ENCODE peak calls at places on chromosomes 16 and 17, in nine cellular contexts. U, S, C, J, F, O, H, N and T are unnamed samples.
A peak's percentile ranks its signal among the peaks of the same experiment; 100 is the strongest.

GRCh38 chr17:66123163-66123562 is 68.8 kb downstream of the CEP112 start:
- DNase-seq in U (peak; percentile 5), S (peak; percentile 7), C (no peak), J (no peak), F (no peak), O (no peak), H (peak; percentile 4), N (no peak), T (no peak)

GRCh38 chr16:89308391-89309333 is 91.2 kb downstream of the ZNF778 start:
- DNase-seq in U (no peak), S (no peak), C (no peak), J (no peak), F (no peak), O (no peak), H (peak; percentile 56), N (no peak), T (no peak)

GRCh38 chr17:17347956-17348871 is 45.0 kb downstream of the NT5M start:
- DNase-seq in U (no peak), S (no peak), C (no peak), J (peak; percentile 30), F (peak; percentile 25), O (no peak), H (no peak), N (no peak), T (no peak)

GRCh38 chr17:8619294-8619693 is 11.2 kb downstream of the MYH10 start:
- DNase-seq in U (no peak), S (no peak), C (no peak), J (no peak), F (no peak), O (no peak), H (no peak), N (no peak), T (no peak)

GRCh38 chr16:13171313-13171712 is 269.9 kb downstream of the SHISA9 start:
- DNase-seq in U (no peak), S (no peak), C (no peak), J (no peak), F (no peak), O (no peak), H (peak; percentile 20), N (peak; percentile 47), T (no peak)

GRCh38 chr17:83151442-83152220 is 72.2 kb downstream of the METRNL start:
- DNase-seq in U (no peak), S (peak; percentile 11), C (no peak), J (no peak), F (peak; percentile 63), O (no peak), H (no peak), N (peak; percentile 75), T (no peak)

GRCh38 chr17:15910791-15911190 is 34.1 kb upstream of the ADORA2B start:
- DNase-seq in U (no peak), S (no peak), C (no peak), J (no peak), F (no peak), O (no peak), H (no peak), N (no peak), T (no peak)

GRCh38 chr17:31140127-31140526 is 45.4 kb downstream of the NF1 start:
- DNase-seq in U (no peak), S (no peak), C (no peak), J (no peak), F (no peak), O (no peak), H (no peak), N (no peak), T (no peak)

GRCh38 chr17:29131814-29132682 is 48.1 kb downstream of the MYO18A start:
- DNase-seq in U (no peak), S (peak; percentile 90), C (no peak), J (no peak), F (no peak), O (no peak), H (no peak), N (no peak), T (no peak)

GRCh38 chr17:78133179-78133951 is 2.8 kb downstream of the TMC8 start:
- DNase-seq in U (no peak), S (no peak), C (no peak), J (no peak), F (no peak), O (no peak), H (no peak), N (no peak), T (no peak)

DNA sequence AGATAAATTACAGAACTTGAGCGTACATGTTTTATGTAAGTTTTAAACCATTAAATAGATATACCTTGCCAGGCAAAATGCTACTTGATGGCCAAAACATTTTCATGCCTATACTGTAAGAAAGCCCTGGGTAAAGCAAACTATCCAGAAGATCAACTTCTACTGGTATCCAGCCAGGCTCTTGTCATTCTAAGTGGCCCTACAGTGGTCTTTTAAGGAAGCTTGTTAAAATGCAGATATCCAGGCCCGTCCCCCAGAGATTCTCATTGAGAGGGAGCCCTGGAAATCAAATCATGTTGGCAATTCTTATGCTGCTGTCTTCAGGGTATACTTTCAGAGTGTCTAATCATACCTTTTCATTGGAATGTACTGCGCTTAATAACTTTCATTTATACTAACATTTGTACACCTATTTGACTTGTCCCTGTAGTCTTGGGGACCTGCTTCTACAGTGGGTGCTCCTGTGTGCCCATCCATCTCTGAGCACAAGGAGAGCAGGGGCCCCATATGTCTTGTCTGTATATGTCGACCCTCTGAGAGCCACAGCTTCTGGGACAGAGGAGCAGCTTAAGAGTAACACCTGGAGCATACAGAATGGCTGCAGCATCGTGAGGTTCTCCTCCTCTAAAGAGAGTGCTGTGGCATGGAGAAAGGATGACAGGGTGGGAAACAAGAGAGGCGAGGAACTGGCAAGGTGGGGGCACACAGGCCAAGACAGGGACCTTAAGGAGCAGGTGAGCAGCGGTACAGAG is 43.6 kb upstream of the ANKFY1 start:
- DNase-seq in U (no peak), S (no peak), C (no peak), J (no peak), F (no peak), O (no peak), H (no peak), N (no peak), T (no peak)
- H3K27ac ChIP-seq in U (no peak overlapping the region), S (no peak overlapping the region), C (peak overlapping the region; percentile 0), J (no peak overlapping the region), F (no peak overlapping the region), O (no peak overlapping the region), H (no peak overlapping the region), N (no peak overlapping the region), T (no peak overlapping the region)

DNA sequence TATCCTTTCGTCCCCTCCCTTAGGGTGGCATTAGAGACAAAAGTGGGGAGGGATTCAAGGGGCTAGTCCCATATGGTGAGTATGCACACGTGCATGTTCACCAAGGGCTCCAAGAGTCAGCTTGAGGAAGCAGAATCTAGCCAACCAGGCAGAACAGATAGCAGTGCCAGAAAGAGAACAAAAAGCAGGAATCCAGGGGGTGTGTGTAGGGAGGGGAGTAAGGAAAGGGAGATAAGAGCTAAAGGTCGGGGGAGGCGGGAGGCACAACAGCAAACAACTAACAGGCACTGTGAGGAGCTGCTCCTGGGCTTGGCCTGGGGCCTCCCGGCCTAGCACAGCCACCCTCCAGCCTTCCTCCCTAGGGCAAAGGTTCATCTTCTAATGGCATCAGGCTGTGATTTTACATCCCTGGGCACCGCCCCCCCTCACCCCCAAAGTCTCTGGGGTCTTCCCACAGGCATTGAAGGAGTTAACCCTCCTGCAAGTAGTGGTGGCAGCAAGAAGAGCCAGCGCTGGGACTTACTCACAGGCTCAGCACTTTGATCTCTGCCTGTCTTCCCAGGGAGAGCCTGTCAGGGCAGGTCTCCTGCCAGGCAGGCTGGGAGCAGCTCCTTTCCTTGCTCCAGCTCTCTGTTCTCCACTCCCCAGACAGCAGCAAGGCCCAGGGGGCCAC is 12.4 kb upstream of the SUPT4H1 start:
- DNase-seq in U (no peak), S (no peak), C (no peak), J (peak; percentile 68), F (no peak), O (peak; percentile 78), H (peak; percentile 21), N (no peak), T (peak; percentile 36)
- H3K27ac ChIP-seq in U (no peak overlapping the region), S (no peak overlapping the region), C (no peak overlapping the region), J (peak overlapping the region; percentile 78), F (no peak overlapping the region), O (peak overlapping the region; percentile 69), H (no peak overlapping the region), N (no peak overlapping the region), T (peak overlapping the region; percentile 61)

GRCh38 chr17:57995076-57995956 is 7.3 kb upstream of the VEZF1 start:
- DNase-seq in U (peak; percentile 88), S (peak; percentile 88), C (peak; percentile 80), J (peak; percentile 89), F (peak; percentile 91), O (peak; percentile 65), H (peak; percentile 82), N (no peak), T (peak; percentile 40)
- H3K27ac ChIP-seq in U (peak overlapping the region; percentile 7), S (peak overlapping the region; percentile 8), C (peak overlapping the region; percentile 98), J (peak overlapping the region; percentile 62), F (peak overlapping the region; percentile 77), O (no peak overlapping the region), H (peak overlapping the region; percentile 27), N (peak overlapping the region; percentile 50), T (no peak overlapping the region)

GRCh38 chr17:72605543-72605942 is 484.7 kb downstream of the SOX9 start:
- DNase-seq in U (no peak), S (no peak), C (no peak), J (no peak), F (no peak), O (no peak), H (no peak), N (no peak), T (no peak)
- H3K27ac ChIP-seq in U (no peak overlapping the region), S (no peak overlapping the region), C (no peak overlapping the region), J (no peak overlapping the region), F (no peak overlapping the region), O (no peak overlapping the region), H (no peak overlapping the region), N (no peak overlapping the region), T (no peak overlapping the region)